ENCODE peak calls at places on chromosomes 12 and 14, in nine cellular contexts. P is uterus, A is gastrocnemius medialis, L is tibial nerve, T is spleen, X is sigmoid colon, R is HCT116, B is prostate gland, D is transverse colon. Z is an unnamed sample.

GRCh38 chr14:68627868-68628604 is 164.8 kb downstream of the ZFP36L1 start:
- DNase-seq in T (peak; percentile 89), R (peak; percentile 29), P (no peak), X (no peak), B (peak; percentile 74), L (no peak), D (peak; percentile 74), A (no peak), Z (peak; percentile 56)

GRCh38 chr14:36522972-36523685 is 3.1 kb upstream of the NKX2-1 start:
- DNase-seq in B (no peak), X (no peak), T (no peak), A (no peak), R (no peak), L (no peak), P (no peak), D (no peak), Z (no peak)

GRCh38 chr12:122062832-122063690 is 15.5 kb upstream of the MLXIP start:
- DNase-seq in X (peak; percentile 95), D (peak; percentile 71), L (no peak), R (peak; percentile 53), B (peak; percentile 82), T (no peak), A (no peak), P (peak; percentile 87), Z (peak; percentile 56)

GRCh38 chr12:6968426-6968825 is 2.0 kb downstream of the PHB2 start:
- DNase-seq in D (no peak), L (no peak), A (no peak), R (no peak), T (no peak), P (no peak), B (no peak), X (no peak), Z (no peak)

GRCh38 chr14:34496679-34497513 is 34.9 kb upstream of the SPTSSA start:
- DNase-seq in B (peak; percentile 73), A (peak; percentile 88), R (peak; percentile 97), P (peak; percentile 90), T (no peak), X (peak; percentile 97), D (peak; percentile 74), L (peak; percentile 69), Z (peak; percentile 77)

GRCh38 chr12:49872781-49873181 is 29.9 kb upstream of the BCDIN3D start:
- DNase-seq in A (no peak), P (no peak), L (no peak), X (no peak), T (no peak), B (no peak), R (no peak), D (no peak), Z (peak; percentile 49)

GRCh38 chr14:75242546-75243273 is 35.9 kb upstream of the FOS start:
- DNase-seq in A (peak; percentile 65), X (no peak), D (peak; percentile 48), L (no peak), T (no peak), B (peak; percentile 63), R (no peak), P (no peak), Z (peak; percentile 45)

GRCh38 chr14:21990116-21990515 is 316.5 kb upstream of the OR4E1 start:
- DNase-seq in A (no peak), B (no peak), L (no peak), R (no peak), D (no peak), X (no peak), P (no peak), T (no peak), Z (no peak)

GRCh38 chr14:63991833-63992232 is 139.0 kb downstream of the SYNE2 start:
- DNase-seq in A (no peak), R (no peak), X (no peak), B (no peak), L (no peak), P (no peak), D (no peak), T (no peak), Z (no peak)

GRCh38 chr12:29773076-29773475 is 10.7 kb downstream of the TMTC1 start:
- DNase-seq in X (no peak), R (no peak), A (no peak), T (no peak), D (no peak), L (no peak), P (no peak), B (no peak), Z (no peak)

GRCh38 chr14:64708148-64709004 is 4.2 kb downstream of the PLEKHG3 start:
- DNase-seq in R (no peak), D (no peak), A (peak; percentile 36), T (peak; percentile 91), B (no peak), L (no peak), X (peak; percentile 77), P (no peak), Z (peak; percentile 54)

GRCh38 chr14:22517117-22517720 is 71.8 kb downstream of the DAD1 start:
- DNase-seq in B (no peak), D (no peak), L (no peak), T (no peak), A (no peak), X (no peak), P (no peak), R (no peak), Z (no peak)

GRCh38 chr14:85471744-85472143 is 58.2 kb upstream of the FLRT2 start:
- DNase-seq in A (no peak), T (no peak), B (no peak), D (no peak), R (no peak), L (no peak), X (no peak), P (no peak), Z (peak; percentile 21)

DNA sequence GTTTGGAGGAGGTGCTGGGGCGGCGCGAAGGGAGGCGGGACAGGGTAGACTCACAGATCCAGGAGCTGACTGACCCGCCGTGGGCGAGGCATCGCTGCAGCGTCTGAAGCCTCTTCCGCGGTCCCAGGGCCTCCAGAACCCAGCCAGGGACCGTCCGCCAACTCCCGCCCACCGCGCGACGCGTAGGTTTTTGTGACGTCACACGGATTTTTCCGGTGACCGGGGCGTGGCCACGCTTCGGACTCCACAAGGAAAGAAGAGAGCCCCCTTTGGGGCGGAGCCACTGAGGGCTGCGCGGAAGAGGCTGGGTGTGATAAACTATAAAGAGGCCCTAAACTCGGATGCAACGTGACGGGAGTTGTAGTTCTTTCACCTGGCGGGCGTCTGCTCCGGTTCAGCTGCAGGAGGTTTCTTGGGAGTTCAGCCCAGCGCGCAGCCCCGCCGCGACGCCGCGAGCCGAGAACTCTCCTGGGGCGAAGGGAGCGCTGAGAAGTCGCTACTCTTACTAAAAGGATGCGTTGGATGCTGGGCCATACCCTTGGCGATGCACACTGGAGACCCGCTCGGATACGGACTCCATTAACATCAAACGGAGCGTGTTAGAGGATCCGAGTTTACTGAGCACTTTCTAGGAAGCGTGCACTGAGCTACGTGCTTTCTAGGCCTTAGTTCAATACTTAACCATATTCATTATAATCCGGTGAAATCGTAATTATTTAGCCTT is at the start of gene AMN1:
- DNase-seq in P (peak; percentile 99), L (peak; percentile 98), T (peak; percentile 100), B (peak; percentile 99), D (peak; percentile 100), A (peak; percentile 99), R (peak; percentile 96), X (peak; percentile 99), Z (peak; percentile 99)
- H3K4me1 ChIP-seq in P (no peaks in the 10 kb centered on the region), L (no peaks in the 10 kb centered on the region), T (peaks cover 93% of the 10 kb centered on the region), B (no peaks in the 10 kb centered on the region), D (peaks cover 10% of the 10 kb centered on the region), A (peaks cover 54% of the 10 kb centered on the region), R (peaks cover 40% of the 10 kb centered on the region), X (no peaks in the 10 kb centered on the region), Z (peaks cover 62% of the 10 kb centered on the region)

GRCh38 chr14:101039755-101040138 is 136.2 kb upstream of the RTL1 start:
- DNase-seq in P (no peak), D (no peak), A (no peak), B (no peak), L (no peak), T (peak; percentile 52), X (peak; percentile 32), R (no peak), Z (peak; percentile 37)
- H3K4me3 ChIP-seq in P (no peak overlapping the region), D (no peak overlapping the region), A (no peak overlapping the region), B (no peak overlapping the region), L (no peak overlapping the region), T (no peak overlapping the region), X (no peak overlapping the region), R (no peak overlapping the region), Z (no peak overlapping the region)

GRCh38 chr14:51848120-51848519 is 12.3 kb upstream of the GNG2 start:
- DNase-seq in B (no peak), L (no peak), R (no peak), A (no peak), D (no peak), X (no peak), P (no peak), T (no peak), Z (no peak)

GRCh38 chr14:51849095-51849494 is 11.3 kb upstream of the GNG2 start:
- DNase-seq in D (no peak), T (no peak), X (no peak), B (no peak), L (no peak), A (no peak), R (no peak), P (no peak), Z (no peak)

GRCh38 chr14:51846631-51847488 is 13.6 kb upstream of the GNG2 start:
- DNase-seq in T (peak; percentile 93), D (peak; percentile 67), R (no peak), L (no peak), B (no peak), P (peak; percentile 26), X (peak; percentile 68), A (peak; percentile 23), Z (peak; percentile 70)

GRCh38 chr14:51845811-51846210 is 14.6 kb upstream of the GNG2 start:
- DNase-seq in A (no peak), L (no peak), P (no peak), D (no peak), B (no peak), R (no peak), T (no peak), X (no peak), Z (no peak)

GRCh38 chr14:51847489-51847796 is 13.0 kb upstream of the GNG2 start:
- DNase-seq in B (no peak), R (no peak), P (no peak), A (no peak), L (no peak), D (no peak), T (no peak), X (no peak), Z (no peak)
- TF ChIP-seq POLR2A in B (no peak), R (no peak), P (no peak), A (no peak), L (no peak), D (no peak), T (no peak), X (no peak), Z (no peak)

DNA sequence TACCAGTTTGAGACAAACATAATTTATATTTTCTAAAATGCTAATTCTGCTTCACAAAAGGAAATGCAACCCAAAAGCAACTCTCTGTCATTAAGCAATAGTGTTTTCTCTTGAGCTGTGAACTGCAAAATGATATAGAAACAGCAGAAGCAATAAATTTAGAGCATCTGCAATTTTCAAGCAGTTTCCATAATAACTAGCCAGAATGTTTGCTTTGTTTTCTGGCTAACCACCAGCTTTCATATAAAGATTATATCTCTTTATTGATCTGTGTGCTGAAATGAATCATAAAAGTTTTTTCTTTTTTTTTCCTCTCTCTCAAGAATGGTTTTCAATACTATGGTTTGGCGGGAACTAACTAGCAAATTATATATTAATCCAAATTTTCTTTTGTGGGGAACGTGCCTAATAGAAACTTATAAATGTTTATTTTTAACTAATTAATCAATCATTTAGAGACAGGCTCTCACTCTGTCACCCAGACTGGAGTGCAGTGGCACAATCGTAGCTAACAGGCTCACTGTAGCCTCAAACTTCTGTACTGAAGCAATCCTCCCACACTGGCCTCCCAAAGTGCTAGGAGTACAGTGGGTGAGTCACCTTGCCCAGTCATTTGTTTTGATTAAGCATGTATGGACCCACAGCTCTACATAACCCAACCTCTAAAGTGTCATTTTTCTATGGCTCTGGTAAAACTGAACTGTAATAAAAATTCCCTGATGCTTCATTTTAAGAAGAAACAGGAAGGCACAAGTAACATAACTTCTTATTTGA is 830.1 kb upstream of the MGAT4C start:
- DNase-seq in P (no peak), L (no peak), X (no peak), D (no peak), B (no peak), R (no peak), A (no peak), T (no peak), Z (no peak)
- H3K4me1 ChIP-seq in P (no peaks in the 10 kb centered on the region), L (no peaks in the 10 kb centered on the region), X (no peaks in the 10 kb centered on the region), D (no peaks in the 10 kb centered on the region), B (no peaks in the 10 kb centered on the region), R (no peaks in the 10 kb centered on the region), A (no peaks in the 10 kb centered on the region), T (no peaks in the 10 kb centered on the region), Z (no peaks in the 10 kb centered on the region)